ENCODE peak calls at places on chromosomes 1 and 21, in ten cellular contexts. K is pancreas, T is GM23248, S is left ventricle myocardium inferior, Z is body of pancreas, F is neural progenitor cell, B is small intestine, X is WERI-Rb-1, Q is left lung, O is adrenal gland. N is an unnamed sample. For H3K9me3, the result is how much of the 10 kb centered on the place peaks cover.

GRCh38 chr21:14594967-14595366 is 48.9 kb upstream of the SAMSN1 start:
- DNase-seq in T (no peak), Z (no peak), Q (no peak), S (no peak), B (no peak), F (no peak), K (no peak), X (no peak), O (no peak), N (no peak)

GRCh38 chr1:151165281-151165737 is 393 bp downstream of the LYSMD1 start:
- DNase-seq in Q (no peak), B (peak), Z (no peak), K (peak), F (peak), X (peak), O (peak), S (peak), T (peak), N (no peak)

GRCh38 chr1:166197141-166197540 is 30.3 kb upstream of the FAM78B start:
- DNase-seq in X (no peak), B (peak), T (no peak), S (no peak), K (peak), Q (no peak), Z (peak), O (no peak), F (no peak), N (no peak)

GRCh38 chr1:77063118-77063517 is 156.1 kb downstream of the PIGK start:
- DNase-seq in X (no peak), S (no peak), O (no peak), K (no peak), T (peak), Z (no peak), Q (no peak), B (no peak), F (no peak), N (no peak)

GRCh38 chr21:27129215-27129614 is 162.3 kb upstream of the ADAMTS5 start:
- DNase-seq in O (no peak), T (no peak), X (no peak), Z (no peak), B (no peak), S (no peak), F (no peak), Q (no peak), K (no peak), N (no peak)

GRCh38 chr1:32813941-32814739 is 3.0 kb downstream of the YARS1 start:
- DNase-seq in K (no peak), B (peak), F (no peak), Q (no peak), O (peak), S (no peak), Z (no peak), T (peak), X (no peak), N (peak)

GRCh38 chr1:38044224-38045215 is 2.1 kb downstream of the POU3F1 start:
- DNase-seq in T (peak), X (no peak), S (no peak), K (no peak), O (peak), Z (no peak), B (no peak), Q (peak), F (no peak), N (no peak)

GRCh38 chr1:47436979-47437517 is 796 bp upstream of the FOXD2 start:
- DNase-seq in Z (peak), K (no peak), B (peak), O (no peak), F (peak), S (no peak), X (peak), Q (no peak), T (peak), N (no peak)

GRCh38 chr1:10528066-10529014 is 53.6 kb downstream of the PEX14 start:
- DNase-seq in T (peak), K (no peak), F (no peak), O (peak), S (peak), X (no peak), Q (no peak), Z (peak), B (peak), N (peak)

GRCh38 chr1:8571200-8571984 is 246.0 kb downstream of the RERE start:
- DNase-seq in T (peak), B (peak), X (peak), Z (peak), O (no peak), Q (no peak), F (peak), S (no peak), K (peak), N (no peak)

GRCh38 chr1:56175211-56175610 is 404.2 kb downstream of the PLPP3 start:
- DNase-seq in F (no peak), T (no peak), K (no peak), Q (no peak), S (no peak), Z (no peak), B (no peak), X (no peak), O (no peak), N (no peak)

GRCh38 chr1:31105646-31106045 is 40.1 kb upstream of the PUM1 start:
- DNase-seq in Z (no peak), X (no peak), F (no peak), S (no peak), Q (no peak), T (peak), B (no peak), K (no peak), O (no peak), N (no peak)

GRCh38 chr1:85681087-85681486 is 27.1 kb downstream of the ZNHIT6 start:
- DNase-seq in F (no peak), S (no peak), O (no peak), Q (no peak), K (no peak), B (peak), X (no peak), Z (no peak), T (peak), N (no peak)

GRCh38 chr1:198883184-198883583 is 244.3 kb downstream of the PTPRC start:
- DNase-seq in F (no peak), Q (no peak), O (no peak), X (no peak), B (no peak), S (no peak), Z (no peak), T (no peak), K (no peak), N (no peak)

GRCh38 chr1:44707959-44708831 is 22.8 kb downstream of the RNU5D-1 start:
- DNase-seq in O (peak), F (peak), B (peak), Z (peak), K (peak), S (no peak), T (peak), Q (no peak), X (no peak), N (no peak)

GRCh38 chr1:242147096-242147976 is 148.4 kb upstream of the MAP1LC3C start:
- DNase-seq in B (no peak), F (peak), Z (no peak), S (no peak), O (no peak), T (peak), K (no peak), X (no peak), Q (no peak), N (no peak)

DNA sequence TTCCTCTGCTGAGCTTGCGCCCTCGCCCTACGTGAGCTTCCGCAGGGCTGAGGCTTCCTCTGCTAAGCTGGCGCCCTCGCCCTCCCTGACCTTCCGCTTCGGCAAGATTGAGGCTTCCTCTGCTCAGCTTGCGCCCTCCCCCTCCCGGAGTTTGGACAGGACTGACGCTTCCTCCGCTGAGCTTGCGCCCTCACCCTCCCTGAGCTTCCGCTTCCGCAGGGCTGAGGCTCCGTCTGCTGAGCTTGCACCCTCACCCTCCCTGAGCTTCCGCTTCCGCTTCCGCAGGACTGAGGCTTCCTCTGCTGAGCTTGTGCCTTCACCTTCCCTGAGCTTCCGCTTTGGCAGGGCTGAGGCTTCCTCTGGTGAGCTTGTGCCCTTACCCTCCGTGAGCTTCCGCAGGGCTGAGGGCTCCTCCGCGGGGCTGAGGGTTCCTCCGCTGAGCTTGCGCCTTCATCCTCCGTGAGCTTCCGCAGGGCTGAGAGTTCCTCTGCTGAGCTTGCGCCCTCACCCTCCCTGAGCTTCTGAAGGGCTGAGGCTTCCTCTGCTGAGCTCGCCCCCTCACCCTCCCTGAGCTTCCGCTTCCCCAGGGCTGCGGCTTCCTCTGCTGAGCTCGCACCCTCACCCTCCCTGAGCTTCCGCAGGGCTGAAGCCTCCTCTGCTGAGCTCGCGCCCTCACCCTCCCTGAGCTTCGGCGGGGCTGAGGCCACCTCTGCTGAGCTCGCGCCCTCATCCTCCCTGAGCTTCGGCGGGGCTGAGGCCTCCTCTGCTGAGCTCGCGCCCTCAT is 753.6 kb upstream of the TPTE start:
- DNase-seq in T (no peak), Q (peak), X (no peak), O (no peak), K (no peak), S (no peak), Z (no peak), B (no peak), F (no peak), N (no peak)
- H3K9me3 ChIP-seq in T (under half), Q (under half), X (under half), O (under half), K (under half), S (half or more), Z (under half), B (under half), F (half or more), N (under half)

DNA sequence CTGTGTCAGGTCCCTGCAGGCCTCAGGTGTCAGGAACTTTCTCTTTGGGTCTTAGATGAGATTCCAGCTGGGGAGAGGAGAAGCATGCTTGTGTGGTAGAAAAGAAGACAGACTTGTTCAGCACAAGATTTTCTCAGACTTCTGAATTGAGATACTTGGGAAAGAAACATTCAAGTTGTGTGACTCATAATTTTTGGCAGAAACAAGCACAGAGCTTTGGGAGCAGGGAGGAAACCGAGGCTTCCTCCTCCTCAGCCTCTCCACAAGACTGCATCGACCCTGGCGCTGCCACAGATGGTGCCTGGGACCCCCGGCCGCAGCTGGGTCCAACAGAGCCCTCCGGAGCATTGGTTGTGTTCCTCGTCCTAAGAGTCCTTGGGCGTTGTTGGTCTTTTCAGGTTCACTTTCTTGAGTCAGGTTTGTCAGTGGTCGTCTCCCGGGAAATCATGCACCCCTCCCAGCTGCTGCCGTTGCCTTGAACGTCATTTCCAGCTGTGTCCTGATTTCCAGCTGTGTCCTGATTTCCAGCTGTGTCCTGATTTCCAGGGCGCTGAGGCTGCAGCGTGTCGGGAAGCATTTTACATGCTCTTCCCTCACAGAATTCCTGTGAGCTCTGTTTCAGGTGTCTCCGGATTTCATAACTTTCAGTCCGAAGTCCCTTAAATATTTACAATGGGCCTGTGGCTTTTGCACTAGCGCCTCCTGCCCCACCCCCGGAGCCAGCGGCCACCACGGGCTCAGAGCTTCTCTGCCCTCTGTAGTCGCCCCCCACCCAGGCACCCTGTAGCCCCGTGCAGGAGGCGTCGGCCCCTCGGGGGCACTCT is 66.5 kb downstream of the COL18A1 start:
- DNase-seq in F (no peak), T (peak), S (peak), K (no peak), O (no peak), B (peak), Q (peak), X (no peak), Z (no peak), N (no peak)
- H3K4me3 ChIP-seq in F (no peak), T (peak), S (peak), K (no peak), O (no peak), B (no peak), Q (no peak), X (no peak), Z (no peak), N (no peak)

GRCh38 chr1:185517808-185518419 is 200.9 kb upstream of the IVNS1ABP start:
- DNase-seq in B (no peak), T (no peak), F (no peak), Z (no peak), K (no peak), O (no peak), X (no peak), Q (no peak), S (no peak), N (no peak)

GRCh38 chr1:185520188-185520935 is 203.3 kb upstream of the IVNS1ABP start:
- DNase-seq in S (no peak), B (no peak), K (no peak), Q (no peak), T (peak), Z (no peak), X (no peak), O (no peak), F (no peak), N (no peak)
- H3K9me3 ChIP-seq in S (under half), B (under half), K (under half), Q (under half), T (under half), Z (under half), X (under half), O (under half), F (under half), N (under half)

DNA sequence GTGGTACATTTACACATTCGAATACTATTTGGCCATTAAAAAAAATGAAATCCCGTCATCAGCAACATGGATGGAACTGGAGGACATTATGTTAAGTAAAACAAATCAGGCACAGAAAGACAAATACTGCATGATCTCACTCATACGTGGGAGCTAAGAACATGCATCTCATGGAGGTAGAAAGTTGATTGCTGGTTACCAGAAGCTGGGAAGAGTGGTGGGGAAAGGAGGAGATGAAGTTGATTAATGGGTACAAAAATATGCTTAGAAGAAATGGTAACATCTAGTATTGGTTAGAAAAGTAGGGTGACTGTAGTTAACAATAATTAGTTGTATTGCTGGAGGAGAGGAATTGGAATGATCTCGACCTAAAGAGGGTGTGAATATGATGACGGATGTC is 24.6 kb upstream of the RNF187 start:
- DNase-seq in Q (no peak), F (no peak), Z (no peak), O (no peak), B (no peak), S (no peak), X (no peak), T (no peak), K (no peak), N (no peak)
- H3K4me3 ChIP-seq in Q (no peak), F (no peak), Z (no peak), O (no peak), B (no peak), S (no peak), X (no peak), T (no peak), K (no peak), N (no peak)

GRCh38 chr1:73516458-73516857 is 681.5 kb downstream of the LRRIQ3 start:
- DNase-seq in Q (no peak), O (no peak), B (no peak), K (no peak), F (no peak), X (no peak), T (no peak), Z (no peak), S (no peak), N (no peak)
- H3K9me3 ChIP-seq in Q (under half), O (under half), B (under half), K (under half), F (under half), X (under half), T (under half), Z (under half), S (under half), N (under half)

DNA sequence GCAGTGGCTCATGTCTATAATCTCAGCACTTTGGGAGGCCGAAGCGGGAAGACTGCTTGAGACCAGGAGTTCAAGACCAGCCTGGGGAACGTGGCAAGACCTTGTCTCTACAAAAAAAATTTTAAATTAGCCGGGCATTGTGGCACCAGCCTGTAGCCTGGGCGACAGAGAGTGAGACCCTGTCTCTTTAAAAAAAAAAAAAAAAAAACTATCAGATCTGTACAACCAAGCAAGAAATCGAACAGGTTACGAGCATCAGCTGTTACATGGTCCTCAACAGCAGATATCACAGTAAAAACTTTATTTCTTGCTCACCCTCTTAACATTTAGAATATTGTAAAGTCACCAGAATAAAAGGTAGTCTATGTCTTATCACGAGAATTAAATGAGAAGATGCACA is 1.5 kb downstream of the NUP133 start:
- DNase-seq in Q (no peak), F (no peak), O (no peak), T (no peak), K (no peak), S (no peak), B (no peak), X (no peak), Z (no peak), N (no peak)
- H3K4me3 ChIP-seq in Q (no peak), F (peak), O (no peak), T (peak), K (no peak), S (peak), B (no peak), X (no peak), Z (no peak), N (peak)

GRCh38 chr1:113692824-113693431 is 66.4 kb downstream of the PHTF1 start:
- DNase-seq in T (no peak), X (no peak), Q (no peak), O (no peak), F (no peak), K (no peak), B (no peak), S (no peak), Z (no peak), N (no peak)
- H3K9me3 ChIP-seq in T (under half), X (under half), Q (under half), O (under half), F (under half), K (under half), B (under half), S (under half), Z (under half), N (under half)

GRCh38 chr1:148362141-148362929 is 120.8 kb downstream of the PPIAL4G start:
- DNase-seq in X (no peak), O (no peak), K (no peak), F (peak), Q (peak), Z (no peak), S (no peak), T (peak), B (peak), N (no peak)
- H3K4me3 ChIP-seq in X (no peak), O (no peak), K (no peak), F (peak), Q (peak), Z (no peak), S (peak), T (peak), B (no peak), N (no peak)